ENCODE peak calls at places on chromosomes 5 and 9, in eight cellular contexts. One of them, this sample, is unnamed.

GRCh38 chr5:38936269-38936668 is 90.5 kb downstream of the OSMR start:
- DNase-seq in cardiac muscle cell: no peak
- DNase-seq in A549: no peak
- DNase-seq in fibroblast of the aortic adventitia: no peak
- DNase-seq in H1: no peak
- DNase-seq in stomach: no peak
- DNase-seq in tibial nerve: no peak
- DNase-seq in HFF-Myc: no peak
- DNase-seq in this sample: no peak

GRCh38 chr9:16106211-16106610 is 553.4 kb downstream of the CCDC171 start:
- DNase-seq in stomach: no peak
- DNase-seq in HFF-Myc: no peak
- DNase-seq in cardiac muscle cell: no peak
- DNase-seq in A549: no peak
- DNase-seq in tibial nerve: no peak
- DNase-seq in H1: no peak
- DNase-seq in fibroblast of the aortic adventitia: no peak
- DNase-seq in this sample: peak; percentile 16

GRCh38 chr9:107750741-107751521 is 261.4 kb upstream of the KLF4 start:
- DNase-seq in cardiac muscle cell: peak; percentile 98
- DNase-seq in tibial nerve: peak; percentile 94
- DNase-seq in stomach: peak; percentile 81
- DNase-seq in HFF-Myc: peak; percentile 96
- DNase-seq in fibroblast of the aortic adventitia: peak; percentile 100
- DNase-seq in H1: no peak
- DNase-seq in A549: peak; percentile 85
- DNase-seq in this sample: peak; percentile 98

GRCh38 chr5:54329731-54330709 is 19.6 kb upstream of the ARL15 start:
- DNase-seq in tibial nerve: no peak
- DNase-seq in A549: peak; percentile 44
- DNase-seq in HFF-Myc: peak; percentile 85
- DNase-seq in stomach: peak; percentile 72
- DNase-seq in H1: no peak
- DNase-seq in cardiac muscle cell: peak; percentile 83
- DNase-seq in fibroblast of the aortic adventitia: peak; percentile 98
- DNase-seq in this sample: peak; percentile 94

GRCh38 chr5:37248387-37248969 is 698 bp downstream of the CPLANE1 start:
- DNase-seq in tibial nerve: no peak
- DNase-seq in H1: no peak
- DNase-seq in stomach: no peak
- DNase-seq in fibroblast of the aortic adventitia: peak; percentile 25
- DNase-seq in A549: peak; percentile 44
- DNase-seq in HFF-Myc: no peak
- DNase-seq in cardiac muscle cell: peak; percentile 16
- DNase-seq in this sample: peak; percentile 12

GRCh38 chr9:131530546-131530929 is 525 bp downstream of the UCK1 start:
- DNase-seq in H1: no peak
- DNase-seq in stomach: peak; percentile 34
- DNase-seq in HFF-Myc: no peak
- DNase-seq in cardiac muscle cell: peak; percentile 34
- DNase-seq in A549: peak; percentile 40
- DNase-seq in fibroblast of the aortic adventitia: peak; percentile 10
- DNase-seq in tibial nerve: peak; percentile 33
- DNase-seq in this sample: peak; percentile 19

GRCh38 chr5:171205375-171205774 is 103.7 kb upstream of the TLX3 start:
- DNase-seq in HFF-Myc: no peak
- DNase-seq in A549: no peak
- DNase-seq in H1: no peak
- DNase-seq in cardiac muscle cell: no peak
- DNase-seq in stomach: no peak
- DNase-seq in tibial nerve: no peak
- DNase-seq in fibroblast of the aortic adventitia: no peak
- DNase-seq in this sample: no peak

GRCh38 chr5:169547508-169547907 is 36.1 kb upstream of the SPDL1 start:
- DNase-seq in A549: no peak
- DNase-seq in H1: no peak
- DNase-seq in stomach: no peak
- DNase-seq in cardiac muscle cell: peak; percentile 37
- DNase-seq in HFF-Myc: no peak
- DNase-seq in tibial nerve: no peak
- DNase-seq in fibroblast of the aortic adventitia: no peak
- DNase-seq in this sample: peak; percentile 18

GRCh38 chr5:126119894-126120442 is 303.2 kb upstream of the GRAMD2B start:
- DNase-seq in H1: no peak
- DNase-seq in tibial nerve: no peak
- DNase-seq in HFF-Myc: no peak
- DNase-seq in stomach: no peak
- DNase-seq in A549: no peak
- DNase-seq in fibroblast of the aortic adventitia: peak; percentile 78
- DNase-seq in cardiac muscle cell: peak; percentile 74
- DNase-seq in this sample: peak; percentile 62

GRCh38 chr5:82259172-82259800 is 18.9 kb downstream of the RPS23 start:
- DNase-seq in A549: peak; percentile 35
- DNase-seq in tibial nerve: no peak
- DNase-seq in cardiac muscle cell: peak; percentile 59
- DNase-seq in fibroblast of the aortic adventitia: peak; percentile 54
- DNase-seq in H1: no peak
- DNase-seq in HFF-Myc: no peak
- DNase-seq in stomach: no peak
- DNase-seq in this sample: peak; percentile 16

GRCh38 chr5:146873186-146873917 is 5.2 kb downstream of the PPP2R2B start:
- DNase-seq in stomach: no peak
- DNase-seq in fibroblast of the aortic adventitia: no peak
- DNase-seq in cardiac muscle cell: peak; percentile 5
- DNase-seq in HFF-Myc: no peak
- DNase-seq in H1: no peak
- DNase-seq in A549: no peak
- DNase-seq in tibial nerve: no peak
- DNase-seq in this sample: no peak

GRCh38 chr5:96807099-96807654 is 568 bp downstream of the ERAP1 start:
- DNase-seq in A549: peak; percentile 70
- DNase-seq in stomach: peak; percentile 88
- DNase-seq in H1: no peak
- DNase-seq in cardiac muscle cell: peak; percentile 75
- DNase-seq in fibroblast of the aortic adventitia: peak; percentile 57
- DNase-seq in HFF-Myc: peak; percentile 14
- DNase-seq in tibial nerve: peak; percentile 44
- DNase-seq in this sample: peak; percentile 75

GRCh38 chr9:111148994-111149759 is 110.9 kb upstream of the LPAR1 start:
- DNase-seq in H1: no peak
- DNase-seq in tibial nerve: peak; percentile 18
- DNase-seq in cardiac muscle cell: peak; percentile 15
- DNase-seq in fibroblast of the aortic adventitia: peak; percentile 9
- DNase-seq in HFF-Myc: no peak
- DNase-seq in A549: peak; percentile 13
- DNase-seq in stomach: no peak
- DNase-seq in this sample: no peak

GRCh38 chr5:94254214-94254613 is 364.2 kb downstream of the KIAA0825 start:
- DNase-seq in stomach: no peak
- DNase-seq in HFF-Myc: no peak
- DNase-seq in cardiac muscle cell: no peak
- DNase-seq in fibroblast of the aortic adventitia: no peak
- DNase-seq in tibial nerve: no peak
- DNase-seq in H1: no peak
- DNase-seq in A549: no peak
- DNase-seq in this sample: no peak

GRCh38 chr5:1294839-1295649 is at the start of gene TERT:
- DNase-seq in H1: no peak
- DNase-seq in tibial nerve: no peak
- DNase-seq in fibroblast of the aortic adventitia: no peak
- DNase-seq in HFF-Myc: no peak
- DNase-seq in stomach: peak; percentile 57
- DNase-seq in A549: peak; percentile 63
- DNase-seq in cardiac muscle cell: no peak
- DNase-seq in this sample: no peak

GRCh38 chr5:94632024-94632423 is 13.6 kb downstream of the SLF1 start:
- DNase-seq in H1: no peak
- DNase-seq in fibroblast of the aortic adventitia: no peak
- DNase-seq in HFF-Myc: no peak
- DNase-seq in cardiac muscle cell: no peak
- DNase-seq in stomach: no peak
- DNase-seq in tibial nerve: no peak
- DNase-seq in A549: no peak
- DNase-seq in this sample: no peak

GRCh38 chr9:137000177-137000930 is 4.0 kb upstream of the CLIC3 start:
- DNase-seq in tibial nerve: no peak
- DNase-seq in stomach: no peak
- DNase-seq in fibroblast of the aortic adventitia: peak; percentile 39
- DNase-seq in H1: no peak
- DNase-seq in HFF-Myc: no peak
- DNase-seq in A549: no peak
- DNase-seq in cardiac muscle cell: peak; percentile 74
- DNase-seq in this sample: peak; percentile 68

GRCh38 chr9:128438343-128439109 is 17.3 kb upstream of the ODF2 start:
- DNase-seq in tibial nerve: peak; percentile 86
- DNase-seq in A549: peak; percentile 80
- DNase-seq in stomach: peak; percentile 89
- DNase-seq in HFF-Myc: peak; percentile 55
- DNase-seq in H1: peak; percentile 79
- DNase-seq in fibroblast of the aortic adventitia: peak; percentile 84
- DNase-seq in cardiac muscle cell: peak; percentile 93
- DNase-seq in this sample: peak; percentile 51

GRCh38 chr5:37412515-37412914 is 33.4 kb downstream of the WDR70 start:
- DNase-seq in H1: no peak
- DNase-seq in HFF-Myc: no peak
- DNase-seq in tibial nerve: no peak
- DNase-seq in stomach: no peak
- DNase-seq in A549: no peak
- DNase-seq in cardiac muscle cell: no peak
- DNase-seq in fibroblast of the aortic adventitia: no peak
- DNase-seq in this sample: no peak

GRCh38 chr9:137657606-137658005 is 38.8 kb downstream of the EHMT1 start:
- DNase-seq in tibial nerve: no peak
- DNase-seq in stomach: no peak
- DNase-seq in cardiac muscle cell: no peak
- DNase-seq in A549: no peak
- DNase-seq in fibroblast of the aortic adventitia: no peak
- DNase-seq in HFF-Myc: no peak
- DNase-seq in H1: no peak
- DNase-seq in this sample: no peak

GRCh38 chr5:79020861-79021561 is 35.9 kb upstream of the ARSB start:
- DNase-seq in HFF-Myc: peak; percentile 35
- DNase-seq in fibroblast of the aortic adventitia: peak; percentile 83
- DNase-seq in stomach: peak; percentile 60
- DNase-seq in H1: peak; percentile 33
- DNase-seq in cardiac muscle cell: peak; percentile 83
- DNase-seq in A549: peak; percentile 66
- DNase-seq in tibial nerve: peak; percentile 64
- DNase-seq in this sample: peak; percentile 86
- TF ChIP-seq CTCF in HFF-Myc: peak; percentile 92
- TF ChIP-seq CTCF in fibroblast of the aortic adventitia: peak; percentile 89
- TF ChIP-seq CTCF in stomach: peak; percentile 72
- TF ChIP-seq CTCF in H1: peak; percentile 80
- TF ChIP-seq CTCF in cardiac muscle cell: peak; percentile 92
- TF ChIP-seq CTCF in A549: peak; percentile 91
- TF ChIP-seq CTCF in tibial nerve: peak; percentile 83
- TF ChIP-seq CTCF in this sample: peak; percentile 88

GRCh38 chr5:10442581-10442980 is 902 bp downstream of the ROPN1L start:
- DNase-seq in A549: no peak
- DNase-seq in cardiac muscle cell: no peak
- DNase-seq in tibial nerve: no peak
- DNase-seq in fibroblast of the aortic adventitia: no peak
- DNase-seq in stomach: no peak
- DNase-seq in HFF-Myc: no peak
- DNase-seq in H1: no peak
- DNase-seq in this sample: peak; percentile 17
- H3K4me3 ChIP-seq in A549: peak overlapping the region; percentile 57
- H3K4me3 ChIP-seq in cardiac muscle cell: no peak overlapping the region
- H3K4me3 ChIP-seq in tibial nerve: no peak overlapping the region
- H3K4me3 ChIP-seq in fibroblast of the aortic adventitia: no peak overlapping the region
- H3K4me3 ChIP-seq in stomach: peak overlapping the region; percentile 83
- H3K4me3 ChIP-seq in HFF-Myc: no peak overlapping the region
- H3K4me3 ChIP-seq in H1: peak overlapping the region; percentile 69
- H3K4me3 ChIP-seq in this sample: peak overlapping the region; percentile 51

GRCh38 chr5:134070979-134071849 is 43.3 kb upstream of the TCF7 start:
- DNase-seq in A549: peak; percentile 50
- DNase-seq in cardiac muscle cell: peak; percentile 24
- DNase-seq in tibial nerve: no peak
- DNase-seq in stomach: peak; percentile 55
- DNase-seq in H1: no peak
- DNase-seq in fibroblast of the aortic adventitia: no peak
- DNase-seq in HFF-Myc: no peak
- DNase-seq in this sample: no peak
- TF ChIP-seq CTCF in A549: peak; percentile 11
- TF ChIP-seq CTCF in cardiac muscle cell: no peak
- TF ChIP-seq CTCF in tibial nerve: no peak
- TF ChIP-seq CTCF in stomach: no peak
- TF ChIP-seq CTCF in H1: peak; percentile 24
- TF ChIP-seq CTCF in fibroblast of the aortic adventitia: no peak
- TF ChIP-seq CTCF in HFF-Myc: no peak
- TF ChIP-seq CTCF in this sample: no peak

GRCh38 chr5:62558941-62559340 is 19.7 kb upstream of the LRRC70 start:
- DNase-seq in H1: no peak
- DNase-seq in HFF-Myc: no peak
- DNase-seq in cardiac muscle cell: no peak
- DNase-seq in fibroblast of the aortic adventitia: no peak
- DNase-seq in A549: no peak
- DNase-seq in tibial nerve: no peak
- DNase-seq in stomach: no peak
- DNase-seq in this sample: no peak
- H3K4me3 ChIP-seq in H1: no peak overlapping the region
- H3K4me3 ChIP-seq in HFF-Myc: no peak overlapping the region
- H3K4me3 ChIP-seq in cardiac muscle cell: no peak overlapping the region
- H3K4me3 ChIP-seq in fibroblast of the aortic adventitia: no peak overlapping the region
- H3K4me3 ChIP-seq in A549: no peak overlapping the region
- H3K4me3 ChIP-seq in tibial nerve: no peak overlapping the region
- H3K4me3 ChIP-seq in stomach: no peak overlapping the region
- H3K4me3 ChIP-seq in this sample: no peak overlapping the region

DNA sequence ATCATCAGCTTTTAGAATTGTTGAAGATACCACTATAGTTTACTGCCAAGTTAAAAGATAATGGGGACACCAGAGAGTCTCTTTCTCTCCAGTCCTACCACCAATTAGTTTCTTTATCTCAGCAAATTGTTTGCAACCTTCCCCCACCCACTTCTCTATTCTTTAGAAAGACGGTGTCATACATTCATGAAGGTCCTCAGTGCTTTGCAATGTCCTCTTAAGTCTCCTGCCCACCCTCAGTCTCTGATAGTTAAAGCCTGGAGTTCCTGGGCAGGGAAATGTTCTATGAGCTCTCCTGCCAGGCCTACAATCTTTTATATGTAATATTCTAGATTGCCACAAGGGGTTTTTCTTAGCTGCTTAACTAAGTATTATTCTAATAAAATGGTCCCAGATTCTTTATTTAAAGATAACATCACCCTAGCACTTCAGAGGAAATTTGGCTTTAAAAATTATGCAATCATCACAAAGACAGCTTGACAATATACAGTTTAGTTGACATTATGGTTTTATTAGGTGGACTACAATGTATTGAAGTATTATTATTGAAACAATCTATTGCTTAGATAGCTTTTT is 509.2 kb downstream of the CSNK1G3 start:
- DNase-seq in tibial nerve: no peak
- DNase-seq in H1: no peak
- DNase-seq in cardiac muscle cell: no peak
- DNase-seq in fibroblast of the aortic adventitia: no peak
- DNase-seq in stomach: no peak
- DNase-seq in A549: no peak
- DNase-seq in HFF-Myc: no peak
- DNase-seq in this sample: no peak
- TF ChIP-seq CTCF in tibial nerve: no peak
- TF ChIP-seq CTCF in H1: no peak
- TF ChIP-seq CTCF in cardiac muscle cell: no peak
- TF ChIP-seq CTCF in fibroblast of the aortic adventitia: no peak
- TF ChIP-seq CTCF in stomach: no peak
- TF ChIP-seq CTCF in A549: no peak
- TF ChIP-seq CTCF in HFF-Myc: no peak
- TF ChIP-seq CTCF in this sample: no peak

This sample was measured in foreskin fibroblast.